ENCODE peak calls at places on chromosomes 7 and 10, in nine cellular contexts. A, U, W, P, Z, I, T, K and O are unnamed samples.

GRCh38 chr10:62858364-62858763 is 42.2 kb upstream of the EGR2 start:
- DNase-seq in U (no peak), K (no peak), A (no peak), W (no peak), P (no peak), I (no peak), T (no peak), Z (no peak), O (no peak)

GRCh38 chr7:4850262-4850795 is 11.5 kb downstream of the PAPOLB start:
- DNase-seq in P (no peak), T (no peak), Z (no peak), K (no peak), U (no peak), W (no peak), A (no peak), I (no peak), O (no peak)

GRCh38 chr7:37635368-37635767 is 48.2 kb upstream of the GPR141 start:
- DNase-seq in W (no peak), U (no peak), Z (no peak), A (no peak), P (peak), T (no peak), I (no peak), K (no peak), O (no peak)

GRCh38 chr7:43784030-43785001 is 25.8 kb downstream of the BLVRA start:
- DNase-seq in U (no peak), K (no peak), A (no peak), W (no peak), T (no peak), Z (no peak), I (no peak), P (no peak), O (no peak)

GRCh38 chr10:78231930-78232329 is 198.3 kb downstream of the RPS24 start:
- DNase-seq in I (no peak), A (no peak), W (no peak), K (no peak), P (no peak), T (no peak), U (peak), Z (no peak), O (no peak)

GRCh38 chr10:110820321-110820814 is 51.4 kb upstream of the PDCD4 start:
- DNase-seq in I (peak), P (peak), A (no peak), Z (no peak), T (no peak), U (no peak), K (no peak), W (no peak), O (no peak)

GRCh38 chr7:104524836-104525235 is 196.4 kb downstream of the LHFPL3 start:
- DNase-seq in U (no peak), I (no peak), Z (no peak), K (no peak), A (no peak), T (no peak), P (no peak), W (no peak), O (no peak)

GRCh38 chr10:112821042-112821441 is 129.0 kb upstream of the TCF7L2 start:
- DNase-seq in I (no peak), K (no peak), A (no peak), T (no peak), P (no peak), Z (no peak), U (no peak), W (no peak), O (no peak)

GRCh38 chr7:88331322-88331721 is 24.6 kb upstream of the STEAP4 start:
- DNase-seq in U (no peak), A (no peak), W (no peak), K (no peak), P (no peak), T (no peak), Z (no peak), I (no peak), O (no peak)

GRCh38 chr7:135386181-135386580 is 123.7 kb downstream of the CNOT4 start:
- DNase-seq in U (no peak), P (no peak), I (no peak), A (no peak), K (no peak), T (no peak), Z (no peak), W (no peak), O (no peak)

GRCh38 chr7:2465928-2466327 is 10.3 kb downstream of the GRIFIN start:
- DNase-seq in Z (peak), U (no peak), A (no peak), I (no peak), P (peak), K (no peak), T (no peak), W (no peak), O (no peak)

GRCh38 chr7:38929460-38930171 is 20.6 kb upstream of the VPS41 start:
- DNase-seq in A (no peak), W (no peak), T (no peak), K (no peak), U (peak), I (no peak), P (no peak), Z (no peak), O (peak)

GRCh38 chr7:133676805-133677370 is 424.0 kb downstream of the EXOC4 start:
- DNase-seq in Z (no peak), P (no peak), W (no peak), K (no peak), I (no peak), U (no peak), A (no peak), T (no peak), O (no peak)

GRCh38 chr7:11541330-11541729 is 290.7 kb downstream of the THSD7A start:
- DNase-seq in I (no peak), T (no peak), K (no peak), W (no peak), Z (no peak), P (no peak), U (no peak), A (no peak), O (no peak)

GRCh38 chr10:28678687-28679457 is 1.6 kb downstream of the BAMBI start:
- DNase-seq in T (no peak), Z (no peak), I (no peak), P (no peak), A (no peak), U (no peak), W (no peak), K (peak), O (no peak)

GRCh38 chr7:139572704-139573395 is 49.4 kb downstream of the CLEC2L start:
- DNase-seq in A (no peak), P (no peak), K (no peak), T (no peak), Z (no peak), U (no peak), I (no peak), W (no peak), O (no peak)

GRCh38 chr10:91495402-91495801 is 85.3 kb downstream of the HECTD2 start:
- DNase-seq in Z (no peak), T (no peak), P (no peak), U (no peak), I (no peak), A (no peak), W (no peak), K (no peak), O (no peak)

GRCh38 chr7:98086231-98086855 is 20.3 kb upstream of the LMTK2 start:
- DNase-seq in W (no peak), P (no peak), A (no peak), T (no peak), Z (no peak), K (peak), U (no peak), I (no peak), O (no peak)

GRCh38 chr10:61793760-61794713 is 107.5 kb upstream of the ARID5B start:
- DNase-seq in P (no peak), I (no peak), K (no peak), T (peak), U (no peak), W (no peak), Z (no peak), A (no peak), O (no peak)

GRCh38 chr10:100579691-100580090 is 43.9 kb downstream of the HIF1AN start:
- DNase-seq in K (no peak), I (no peak), P (no peak), W (no peak), T (no peak), A (no peak), Z (no peak), U (no peak), O (no peak)

GRCh38 chr10:70985824-70986336 is 97.5 kb upstream of the PCBD1 start:
- DNase-seq in P (no peak), Z (no peak), I (no peak), W (no peak), T (no peak), K (no peak), A (no peak), U (no peak), O (no peak)

GRCh38 chr7:115793958-115794702 is 236.4 kb downstream of the TFEC start:
- DNase-seq in K (no peak), T (no peak), I (no peak), U (no peak), A (no peak), P (no peak), Z (no peak), W (no peak), O (no peak)